ENCODE peak calls at places on chromosomes 3 and 15, in four cellular contexts. M is brain microvascular endothelial cell, R is endothelial cell of umbilical vein, S is lower leg skin. V is an unnamed sample.

GRCh38 chr15:84911879-84912660 is 27.6 kb downstream of the SLC28A1 start:
- DNase-seq in M (peak; percentile 98), R (peak; percentile 99), S (peak; percentile 95), V (no peak)

GRCh38 chr3:71160800-71161546 is 422.6 kb downstream of the FOXP1 start:
- DNase-seq in M (peak; percentile 54), R (no peak), S (no peak), V (no peak)

GRCh38 chr3:76177650-76178049 is 392.3 kb upstream of the ZNF717 start:
- DNase-seq in M (no peak), R (no peak), S (no peak), V (no peak)

GRCh38 chr3:172159962-172160538 is 120.7 kb downstream of the FNDC3B start:
- DNase-seq in M (peak; percentile 61), R (no peak), S (no peak), V (no peak)

GRCh38 chr15:64732156-64732860 is 43.1 kb downstream of the RBPMS2 start:
- DNase-seq in M (no peak), R (no peak), S (no peak), V (no peak)

GRCh38 chr15:82647045-82647834 is at the start of gene CPEB1:
- DNase-seq in M (no peak), R (no peak), S (peak; percentile 92), V (peak; percentile 69)

GRCh38 chr15:81182031-81182745 is 14.5 kb upstream of the IL16 start:
- DNase-seq in M (no peak), R (no peak), S (no peak), V (no peak)

GRCh38 chr15:69311319-69311721 is 12.6 kb downstream of the PAQR5 start:
- DNase-seq in M (peak; percentile 28), R (no peak), S (no peak), V (no peak)

GRCh38 chr3:111315911-111316310 is 226.1 kb upstream of the CD96 start:
- DNase-seq in M (peak; percentile 71), R (no peak), S (no peak), V (no peak)

GRCh38 chr3:148631124-148631903 is 66.4 kb upstream of the AGTR1 start:
- DNase-seq in M (no peak), R (peak; percentile 14), S (no peak), V (no peak)

GRCh38 chr3:140709751-140710150 is 31.9 kb downstream of the TRIM42 start:
- DNase-seq in M (no peak), R (no peak), S (no peak), V (no peak)

GRCh38 chr3:78940128-78940527 is 827.7 kb downstream of the ROBO1 start:
- DNase-seq in M (no peak), R (no peak), S (no peak), V (no peak)

GRCh38 chr3:52534281-52535183 is 875 bp upstream of the NT5DC2 start:
- DNase-seq in M (no peak), R (no peak), S (peak; percentile 88), V (peak; percentile 18)

GRCh38 chr3:160018959-160019358 is 30.3 kb downstream of the IL12A start:
- DNase-seq in M (no peak), R (no peak), S (peak; percentile 20), V (no peak)

GRCh38 chr15:42711746-42712145 is 25.2 kb downstream of the CDAN1 start:
- DNase-seq in M (no peak), R (no peak), S (no peak), V (no peak)

GRCh38 chr3:71489315-71489761 is 94.2 kb downstream of the FOXP1 start:
- DNase-seq in M (no peak), R (no peak), S (no peak), V (no peak)

GRCh38 chr15:63043391-63044076 is 987 bp downstream of the TPM1 start:
- DNase-seq in M (no peak), R (peak; percentile 48), S (no peak), V (peak; percentile 42)

GRCh38 chr15:60941448-60941847 is 287.7 kb downstream of the RORA start:
- DNase-seq in M (peak; percentile 11), R (no peak), S (no peak), V (no peak)

GRCh38 chr3:11739712-11740111 is 96.0 kb upstream of the VGLL4 start:
- DNase-seq in M (no peak), R (no peak), S (no peak), V (no peak)

GRCh38 chr15:52805351-52806283 is 15.5 kb upstream of the ONECUT1 start:
- DNase-seq in M (no peak), R (no peak), S (peak; percentile 71), V (peak; percentile 45)

GRCh38 chr3:110946810-110947209 is 124.8 kb upstream of the NECTIN3 start:
- DNase-seq in M (no peak), R (no peak), S (no peak), V (no peak)

GRCh38 chr3:130687327-130687726 is 59.3 kb downstream of the PIK3R4 start:
- DNase-seq in M (no peak), R (no peak), S (no peak), V (no peak)

GRCh38 chr15:53534105-53534839 is 225.2 kb downstream of the WDR72 start:
- DNase-seq in M (no peak), R (no peak), S (no peak), V (no peak)

GRCh38 chr15:29337156-29337959 is 67.7 kb upstream of the NSMCE3 start:
- DNase-seq in M (no peak), R (no peak), S (no peak), V (no peak)

GRCh38 chr3:7309707-7310106 is 448.8 kb downstream of the GRM7 start:
- DNase-seq in M (no peak), R (peak; percentile 98), S (peak; percentile 90), V (no peak)

GRCh38 chr3:172530566-172530965 is 7.3 kb upstream of the TNFSF10 start:
- DNase-seq in M (no peak), R (peak; percentile 27), S (no peak), V (no peak)

GRCh38 chr3:50317303-50317702 is 5.2 kb downstream of the HYAL2 start:
- DNase-seq in M (no peak), R (no peak), S (no peak), V (no peak)

GRCh38 chr3:66803206-66803605 is 194.9 kb upstream of the KBTBD8 start:
- DNase-seq in M (no peak), R (peak; percentile 17), S (no peak), V (no peak)
- TF ChIP-seq CTCF in M (peak; percentile 50), R (peak; percentile 33), S (no peak), V (no peak)

GRCh38 chr3:23189183-23189582 is 13.9 kb upstream of the UBE2E2 start:
- DNase-seq in M (no peak), R (peak; percentile 23), S (no peak), V (no peak)

GRCh38 chr3:23183114-23183513 is 20.0 kb upstream of the UBE2E2 start:
- DNase-seq in M (no peak), R (no peak), S (no peak), V (no peak)

GRCh38 chr3:23183731-23184130 is 19.4 kb upstream of the UBE2E2 start:
- DNase-seq in M (peak; percentile 45), R (peak; percentile 56), S (no peak), V (peak; percentile 18)
- TF ChIP-seq CTCF in M (peak; percentile 74), R (peak; percentile 35), S (no peak), V (no peak)

GRCh38 chr3:42246091-42246490 is 19.9 kb downstream of the CCK start:
- DNase-seq in M (no peak), R (no peak), S (no peak), V (no peak)

GRCh38 chr3:42250761-42251160 is 15.2 kb downstream of the CCK start:
- DNase-seq in M (no peak), R (no peak), S (no peak), V (no peak)

GRCh38 chr3:42247576-42248027 is 18.4 kb downstream of the CCK start:
- DNase-seq in M (peak; percentile 67), R (peak; percentile 61), S (no peak), V (peak; percentile 62)
- TF ChIP-seq CTCF in M (peak; percentile 87), R (peak; percentile 60), S (no peak), V (peak; percentile 48)

GRCh38 chr3:195250473-195251251 is 20.3 kb downstream of the XXYLT1 start:
- DNase-seq in M (peak; percentile 38), R (peak; percentile 57), S (peak; percentile 75), V (peak; percentile 54)
- TF ChIP-seq CTCF in M (peak; percentile 51), R (peak; percentile 20), S (no peak), V (peak; percentile 4)

GRCh38 chr3:113086506-113087461 is 96.0 kb downstream of the GTPBP8 start:
- DNase-seq in M (no peak), R (no peak), S (no peak), V (no peak)
- TF ChIP-seq CTCF in M (peak; percentile 10), R (no peak), S (no peak), V (no peak)

GRCh38 chr3:127672429-127673190 is at the start of gene ABTB1:
- DNase-seq in M (peak; percentile 65), R (peak; percentile 25), S (peak; percentile 97), V (peak; percentile 99)
- TF ChIP-seq CTCF in M (no peak), R (no peak), S (no peak), V (no peak)

DNA sequence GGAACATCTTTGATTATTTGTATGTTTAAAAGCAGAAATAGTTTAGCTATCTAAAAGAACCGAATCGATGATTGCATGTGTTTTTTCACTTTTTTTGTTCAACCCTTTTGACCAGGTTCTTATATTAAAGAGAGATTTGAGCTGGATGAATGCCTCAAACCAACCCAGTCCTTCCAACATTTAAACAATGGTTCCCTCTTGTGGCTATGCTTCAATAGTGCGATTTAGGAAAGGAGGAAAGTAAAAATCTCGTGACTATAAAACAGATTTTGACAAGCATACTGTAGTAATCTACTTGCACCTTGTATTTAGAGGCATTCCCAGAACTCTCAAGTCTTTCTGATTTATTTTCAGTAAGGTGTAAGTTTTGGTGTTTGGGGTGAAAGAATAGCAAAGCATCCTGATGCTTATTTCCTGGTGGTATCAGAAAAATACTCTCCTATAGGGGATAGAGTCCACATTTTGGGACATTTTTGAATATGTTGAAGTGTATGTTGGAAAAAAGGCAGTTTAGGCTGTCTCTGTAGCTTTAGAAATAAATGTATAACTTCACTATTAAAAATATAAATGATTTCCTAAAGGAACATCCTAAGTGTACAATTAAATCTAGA is 159.6 kb upstream of the KCNH8 start:
- DNase-seq in M (no peak), R (no peak), S (no peak), V (no peak)
- TF ChIP-seq CTCF in M (peak; percentile 32), R (no peak), S (no peak), V (no peak)

DNA sequence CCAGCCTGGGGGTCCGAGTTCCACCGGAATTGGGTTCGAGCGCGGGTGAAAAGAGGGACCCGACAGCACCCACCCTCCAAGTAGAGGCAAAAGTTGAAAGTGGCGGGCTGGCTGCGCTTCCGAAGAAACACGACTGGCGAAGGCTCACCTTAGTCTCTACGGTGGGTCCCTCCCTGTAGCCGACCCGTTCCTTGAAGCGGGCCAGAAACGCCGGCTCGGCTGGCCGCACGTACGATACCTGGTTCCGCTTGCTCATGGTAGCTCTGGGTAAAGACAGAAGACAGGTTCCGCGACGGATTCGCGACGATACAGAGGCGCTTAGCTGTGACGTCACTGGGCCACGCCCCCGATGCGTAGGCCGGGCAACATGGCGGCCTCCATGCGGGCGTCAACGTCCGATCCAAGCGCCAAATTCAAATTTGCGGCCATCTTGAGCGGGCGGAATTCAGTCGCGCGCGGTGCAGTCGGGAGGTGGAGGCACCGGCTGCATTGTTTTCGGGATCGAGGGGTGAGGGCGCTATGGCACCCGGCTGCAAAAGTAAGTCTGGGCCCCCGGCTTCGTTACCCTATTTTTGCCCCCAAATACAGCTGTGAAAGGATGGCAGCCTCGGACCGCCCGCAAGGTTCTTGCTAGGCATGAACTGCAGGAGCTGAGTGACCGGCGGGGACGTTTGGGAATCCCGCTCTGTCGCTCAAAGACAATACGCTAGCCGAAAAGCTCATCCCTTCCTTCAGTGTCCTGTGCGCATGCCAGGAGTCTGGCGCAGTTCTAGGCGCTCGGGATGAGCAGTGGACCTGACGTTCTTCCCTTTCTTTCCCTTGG is at the start of the genes KIAA1143 and KIF15:
- DNase-seq in M (peak; percentile 92), R (peak; percentile 96), S (peak; percentile 99), V (peak; percentile 90)
- TF ChIP-seq CTCF in M (peak; percentile 8), R (no peak), S (no peak), V (no peak)